ENCODE peak calls at places on chromosome 1, in six cellular contexts. Y is IMR-90; U is B cell; I is CD8-positive, alpha-beta T cell; G is thoracic aorta; R is GM10248. V is an unnamed sample.

GRCh38 chr1:225658041-225658440 is 5.1 kb upstream of the ENAH start:
- DNase-seq in Y (peak), U (no peak), I (no peak), G (no peak), R (no peak), V (no peak)

GRCh38 chr1:15584489-15585363 is at the start of gene AGMAT:
- DNase-seq in Y (no peak), U (peak), I (no peak), G (no peak), R (peak), V (peak)

GRCh38 chr1:99557556-99558256 is 88.2 kb upstream of the PALMD start:
- DNase-seq in Y (peak), U (no peak), I (no peak), G (no peak), R (no peak), V (no peak)

GRCh38 chr1:175221548-175222175 is 29.1 kb upstream of the KIAA0040 start:
- DNase-seq in Y (no peak), U (no peak), I (no peak), G (no peak), R (no peak), V (no peak)

GRCh38 chr1:82775402-82776000 is 974.8 kb downstream of the ADGRL2 start:
- DNase-seq in Y (no peak), U (peak), I (no peak), G (no peak), R (no peak), V (no peak)

GRCh38 chr1:58392083-58392482 is 154.4 kb downstream of the OMA1 start:
- DNase-seq in Y (no peak), U (peak), I (no peak), G (no peak), R (peak), V (peak)

GRCh38 chr1:247914941-247915662 is 5.0 kb upstream of the OR2T8 start:
- DNase-seq in Y (no peak), U (no peak), I (no peak), G (no peak), R (no peak), V (no peak)

GRCh38 chr1:41742219-41742618 is 176.5 kb downstream of the HIVEP3 start:
- DNase-seq in Y (peak), U (no peak), I (no peak), G (no peak), R (no peak), V (no peak)

GRCh38 chr1:15799004-15799867 is 8.2 kb downstream of the UQCRHL start:
- DNase-seq in Y (peak), U (no peak), I (no peak), G (peak), R (no peak), V (peak)

GRCh38 chr1:9872430-9873165 is 37.5 kb downstream of the CTNNBIP1 start:
- DNase-seq in Y (peak), U (no peak), I (no peak), G (no peak), R (no peak), V (no peak)

GRCh38 chr1:82598816-82599215 is 798.1 kb downstream of the ADGRL2 start:
- DNase-seq in Y (no peak), U (no peak), I (no peak), G (no peak), R (no peak), V (no peak)

GRCh38 chr1:25879675-25880074 is 4.2 kb upstream of the PAQR7 start:
- DNase-seq in Y (no peak), U (no peak), I (no peak), G (no peak), R (no peak), V (no peak)

GRCh38 chr1:206663832-206664652 is 20.7 kb upstream of the MAPKAPK2 start:
- DNase-seq in Y (peak), U (peak), I (peak), G (no peak), R (peak), V (peak)

GRCh38 chr1:199272690-199273089 is 633.9 kb downstream of the PTPRC start:
- DNase-seq in Y (peak), U (no peak), I (no peak), G (no peak), R (peak), V (peak)

GRCh38 chr1:29455781-29456180 is 219.5 kb downstream of the PTPRU start:
- DNase-seq in Y (no peak), U (no peak), I (no peak), G (no peak), R (no peak), V (no peak)
- TF ChIP-seq CTCF in Y (no peak), U (no peak), I (no peak), G (no peak), R (no peak), V (no peak)

GRCh38 chr1:111732718-111733117 is 6.5 kb downstream of the INKA2 start:
- DNase-seq in Y (no peak), U (no peak), I (no peak), G (no peak), R (no peak), V (no peak)
- TF ChIP-seq CTCF in Y (no peak), U (no peak), I (no peak), G (no peak), R (no peak), V (no peak)

DNA sequence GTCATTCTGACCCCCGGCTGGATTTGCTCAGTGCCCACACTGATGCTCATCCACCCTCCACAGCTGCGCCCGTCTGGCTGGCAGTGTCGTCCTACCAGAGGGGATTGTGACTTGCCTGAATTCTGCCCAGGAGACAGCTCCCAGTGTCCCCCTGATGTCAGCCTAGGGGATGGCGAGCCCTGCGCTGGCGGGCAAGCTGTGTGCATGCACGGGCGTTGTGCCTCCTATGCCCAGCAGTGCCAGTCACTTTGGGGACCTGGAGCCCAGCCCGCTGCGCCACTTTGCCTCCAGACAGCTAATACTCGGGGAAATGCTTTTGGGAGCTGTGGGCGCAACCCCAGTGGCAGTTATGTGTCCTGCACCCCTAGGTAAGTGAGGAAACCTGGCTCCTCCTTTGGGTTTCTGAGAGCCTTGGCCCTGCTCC is 5.7 kb upstream of the EFNA4 start:
- DNase-seq in Y (no peak), U (no peak), I (no peak), G (no peak), R (no peak), V (no peak)
- TF ChIP-seq CTCF in Y (no peak), U (no peak), I (no peak), G (no peak), R (no peak), V (no peak)

GRCh38 chr1:203035111-203036000 is 9.1 kb downstream of the PPFIA4 start:
- DNase-seq in Y (no peak), U (no peak), I (no peak), G (no peak), R (no peak), V (no peak)
- TF ChIP-seq CTCF in Y (no peak), U (no peak), I (no peak), G (no peak), R (no peak), V (no peak)

GRCh38 chr1:32828341-32828740 is 10.9 kb downstream of the S100PBP start:
- DNase-seq in Y (peak), U (no peak), I (no peak), G (no peak), R (no peak), V (no peak)
- TF ChIP-seq CTCF in Y (peak), U (no peak), I (no peak), G (peak), R (no peak), V (no peak)

DNA sequence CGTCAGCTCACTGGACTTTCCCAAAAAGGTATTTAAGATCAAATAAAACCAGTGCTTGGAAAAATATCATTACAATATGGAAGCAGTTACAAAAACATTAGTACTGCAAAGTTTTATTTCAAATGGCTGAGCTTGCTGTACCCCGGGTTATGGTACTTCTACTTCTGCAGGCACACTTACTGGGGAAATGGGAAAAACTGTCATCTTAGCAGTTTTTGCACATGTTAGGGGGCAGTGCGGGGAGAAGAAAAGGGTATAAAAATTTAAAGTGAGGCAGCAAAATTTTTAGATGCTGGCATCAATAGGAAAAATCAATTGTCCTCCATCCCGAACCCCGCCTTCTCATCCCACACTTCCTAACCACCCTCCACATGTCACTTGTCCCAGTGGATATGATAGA is 133.4 kb downstream of the ATG4C start:
- DNase-seq in Y (no peak), U (no peak), I (no peak), G (no peak), R (no peak), V (no peak)
- TF ChIP-seq CTCF in Y (no peak), U (no peak), I (no peak), G (no peak), R (no peak), V (no peak)

GRCh38 chr1:162040657-162041056 is 17.0 kb upstream of the OLFML2B start:
- DNase-seq in Y (peak), U (no peak), I (no peak), G (no peak), R (no peak), V (no peak)
- TF ChIP-seq CTCF in Y (peak), U (no peak), I (no peak), G (no peak), R (peak), V (peak)

DNA sequence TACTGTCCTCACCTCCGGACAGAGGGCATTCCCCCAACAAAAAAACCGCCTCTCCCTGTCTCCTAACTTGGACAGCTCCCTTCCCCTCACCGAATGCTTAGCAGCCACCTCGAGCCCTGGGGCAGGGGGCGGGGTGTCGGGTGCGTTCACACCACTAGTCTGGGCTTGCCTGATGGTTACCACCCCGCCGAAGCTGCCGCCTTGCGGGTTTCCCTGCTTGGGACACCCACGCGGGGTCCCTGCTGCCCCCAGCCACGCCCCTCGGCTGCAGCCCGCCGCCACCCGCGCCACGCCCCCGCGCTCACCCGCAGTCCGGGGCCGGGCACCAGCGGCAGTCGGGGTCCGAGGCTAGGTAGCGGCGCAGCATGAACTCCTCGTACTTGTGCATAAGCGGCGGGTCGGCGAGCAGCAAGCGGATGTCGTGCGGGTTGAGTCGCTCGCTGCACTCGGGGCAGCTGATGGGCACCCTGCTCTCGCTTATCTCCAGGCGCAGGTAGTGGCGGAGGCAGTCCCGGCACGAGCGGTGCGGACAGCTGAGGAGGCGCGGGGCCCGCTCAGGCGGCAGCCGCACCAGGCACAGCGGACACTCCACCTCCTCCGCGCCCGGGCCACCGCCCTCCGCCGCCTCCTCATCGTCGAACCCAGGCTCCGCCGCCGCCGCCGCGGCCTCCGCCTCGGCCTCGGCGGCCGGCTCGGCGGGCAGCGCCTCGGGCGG is 706 bp downstream of the RNF19B start:
- DNase-seq in Y (peak), U (peak), I (peak), G (no peak), R (peak), V (peak)
- TF ChIP-seq CTCF in Y (no peak), U (no peak), I (no peak), G (no peak), R (no peak), V (no peak)

DNA sequence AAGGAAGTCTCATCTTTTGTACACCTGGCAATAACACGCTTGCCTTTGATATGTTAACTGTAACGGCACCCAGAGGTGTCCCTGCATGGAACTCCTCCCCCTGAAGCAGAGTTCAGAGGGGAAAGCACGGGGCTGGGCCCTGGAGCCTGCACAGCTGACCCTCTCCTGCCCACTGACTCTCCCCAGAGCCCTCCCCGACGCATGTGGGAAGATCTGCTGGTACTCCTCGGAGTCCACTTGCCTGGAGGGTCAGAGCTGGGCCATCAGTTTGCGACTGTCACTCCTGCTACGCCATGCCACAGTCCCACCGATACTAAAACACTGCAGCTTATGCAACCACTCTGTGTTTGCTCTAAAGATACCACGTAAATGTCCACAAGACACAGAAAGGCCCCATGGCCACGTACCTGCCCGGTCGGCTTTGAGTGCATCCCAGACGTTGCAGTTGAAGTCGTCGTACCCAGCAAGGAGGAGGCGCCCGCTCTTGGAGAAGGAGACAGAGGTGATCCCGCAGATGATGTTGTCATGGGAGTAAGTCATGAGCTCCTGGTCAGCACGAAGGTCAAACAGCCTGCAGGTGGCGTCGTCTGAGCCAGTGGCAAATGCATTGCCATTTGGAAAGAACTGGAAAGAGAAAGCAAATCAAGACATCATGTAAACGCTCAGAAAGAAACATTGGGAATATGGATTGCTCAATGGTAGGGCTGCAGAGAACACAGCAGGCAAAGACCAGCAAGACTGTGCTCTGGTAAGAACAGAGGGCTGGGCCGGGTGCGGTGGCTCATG is 10.6 kb upstream of the NADK start:
- DNase-seq in Y (peak), U (no peak), I (no peak), G (no peak), R (no peak), V (no peak)
- TF ChIP-seq CTCF in Y (peak), U (no peak), I (no peak), G (no peak), R (peak), V (peak)

DNA sequence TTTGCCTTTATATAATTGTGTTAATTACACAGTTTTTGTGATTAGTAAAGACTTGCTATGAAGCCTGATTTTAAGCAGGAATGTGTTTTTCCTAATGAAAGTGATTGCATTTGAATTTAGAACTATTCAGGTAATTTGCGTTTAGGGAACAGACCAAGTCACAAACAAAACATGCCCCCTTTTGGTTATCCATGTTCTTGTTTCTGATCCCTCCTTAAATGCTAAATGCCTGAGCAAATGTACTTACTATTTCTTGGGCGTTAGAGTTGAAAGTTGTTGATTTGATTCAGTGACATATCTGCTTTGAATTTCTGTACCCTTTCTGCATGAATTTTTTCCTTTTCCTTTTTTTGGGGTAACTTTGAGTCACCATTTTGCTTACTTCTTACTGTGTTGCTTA is 5.2 kb downstream of the POU2F1 start:
- DNase-seq in Y (no peak), U (no peak), I (no peak), G (no peak), R (no peak), V (no peak)
- TF ChIP-seq CTCF in Y (no peak), U (no peak), I (no peak), G (no peak), R (no peak), V (no peak)